ENCODE peak calls at places on chromosomes 5 and 9, in four cellular contexts. One of them, this sample, is unnamed.

GRCh38 chr9:134219721-134220060 is 55.3 kb upstream of the RNU6ATAC start:
- DNase-seq in A549: no peak
- DNase-seq in OCI-LY7: no peak
- DNase-seq in sigmoid colon: peak; percentile 43
- DNase-seq in this sample: no peak

GRCh38 chr9:34588671-34589370 is 703 bp downstream of the CNTFR start:
- DNase-seq in A549: no peak
- DNase-seq in OCI-LY7: no peak
- DNase-seq in sigmoid colon: no peak
- DNase-seq in this sample: peak; percentile 27

GRCh38 chr5:154865466-154866184 is 7.2 kb downstream of the CNOT8 start:
- DNase-seq in A549: no peak
- DNase-seq in sigmoid colon: no peak
- DNase-seq in OCI-LY7: no peak
- DNase-seq in this sample: no peak

GRCh38 chr9:9942764-9943424 is 669.9 kb downstream of the PTPRD start:
- DNase-seq in OCI-LY7: peak; percentile 57
- DNase-seq in A549: peak; percentile 57
- DNase-seq in sigmoid colon: no peak
- DNase-seq in this sample: peak; percentile 65

GRCh38 chr5:119951330-119951934 is 322.1 kb downstream of the FAM170A start:
- DNase-seq in A549: no peak
- DNase-seq in sigmoid colon: no peak
- DNase-seq in OCI-LY7: no peak
- DNase-seq in this sample: no peak

GRCh38 chr5:60223342-60223741 is 329.8 kb upstream of the PDE4D start:
- DNase-seq in sigmoid colon: no peak
- DNase-seq in OCI-LY7: no peak
- DNase-seq in A549: no peak
- DNase-seq in this sample: no peak

GRCh38 chr5:96997265-96997859 is 61.5 kb downstream of the LNPEP start:
- DNase-seq in sigmoid colon: no peak
- DNase-seq in OCI-LY7: peak; percentile 70
- DNase-seq in A549: peak; percentile 64
- DNase-seq in this sample: peak; percentile 35

GRCh38 chr9:127720865-127721227 is 5.0 kb downstream of the TTC16 start:
- DNase-seq in sigmoid colon: no peak
- DNase-seq in A549: no peak
- DNase-seq in OCI-LY7: no peak
- DNase-seq in this sample: no peak

GRCh38 chr5:81154725-81155124 is 78.4 kb upstream of the CKMT2 start:
- DNase-seq in A549: no peak
- DNase-seq in OCI-LY7: no peak
- DNase-seq in sigmoid colon: no peak
- DNase-seq in this sample: no peak

DNA sequence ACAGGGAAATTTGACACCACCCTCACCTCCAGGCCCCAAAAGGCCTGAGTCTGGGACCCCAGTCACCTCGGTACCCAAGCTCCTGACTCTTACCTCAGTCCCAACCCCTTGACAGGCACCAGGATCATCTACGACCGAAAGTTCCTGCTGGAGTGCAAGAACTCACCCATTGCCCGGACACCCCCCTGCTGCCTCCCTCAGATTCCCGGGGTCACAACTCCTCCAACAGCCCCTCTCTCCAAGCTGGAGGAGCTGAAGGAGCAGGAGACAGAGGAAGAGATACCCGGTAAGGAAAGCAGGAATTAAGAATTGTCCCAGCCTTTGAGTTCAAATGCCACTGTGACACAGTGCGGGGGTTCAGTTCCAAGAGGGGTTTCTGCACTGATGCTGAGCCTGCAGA is 1.3 kb downstream of the EIF4EBP3 start:
- DNase-seq in OCI-LY7: no peak
- DNase-seq in A549: no peak
- DNase-seq in sigmoid colon: peak; percentile 64
- DNase-seq in this sample: no peak
- H3K4me1 ChIP-seq in OCI-LY7: peaks cover 18% of the 10 kb centered on the region
- H3K4me1 ChIP-seq in A549: peaks cover 31% of the 10 kb centered on the region
- H3K4me1 ChIP-seq in sigmoid colon: no peaks in the 10 kb centered on the region
- H3K4me1 ChIP-seq in this sample: no peaks in the 10 kb centered on the region

GRCh38 chr9:86405926-86406325 is 51.7 kb upstream of the TUT7 start:
- DNase-seq in OCI-LY7: no peak
- DNase-seq in A549: peak; percentile 59
- DNase-seq in sigmoid colon: no peak
- DNase-seq in this sample: no peak
- H3K4me1 ChIP-seq in OCI-LY7: no peaks in the 10 kb centered on the region
- H3K4me1 ChIP-seq in A549: peaks cover 31% of the 10 kb centered on the region
- H3K4me1 ChIP-seq in sigmoid colon: no peaks in the 10 kb centered on the region
- H3K4me1 ChIP-seq in this sample: no peaks in the 10 kb centered on the region

DNA sequence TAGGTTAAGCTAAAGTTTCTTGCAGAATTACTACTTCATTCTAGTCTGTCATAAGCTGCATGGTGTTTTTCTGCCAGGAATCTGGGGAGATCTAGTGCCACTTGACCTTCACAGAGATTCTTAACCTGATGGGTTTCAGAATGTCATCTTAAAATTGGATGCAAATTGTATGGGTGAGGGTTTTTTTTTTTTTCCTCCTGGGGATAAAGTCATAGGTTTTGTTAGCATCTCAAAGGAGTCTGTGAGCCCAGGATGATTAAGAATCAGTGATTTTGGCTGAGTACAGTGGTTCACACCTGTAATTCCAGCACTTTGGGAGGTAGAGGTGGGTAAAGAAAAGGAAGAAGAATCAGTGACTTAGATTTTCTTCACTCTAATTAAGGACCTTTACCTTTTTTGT is 51.2 kb downstream of the NIM1K start:
- DNase-seq in OCI-LY7: no peak
- DNase-seq in A549: no peak
- DNase-seq in sigmoid colon: no peak
- DNase-seq in this sample: no peak
- H3K4me1 ChIP-seq in OCI-LY7: no peaks in the 10 kb centered on the region
- H3K4me1 ChIP-seq in A549: no peaks in the 10 kb centered on the region
- H3K4me1 ChIP-seq in sigmoid colon: no peaks in the 10 kb centered on the region
- H3K4me1 ChIP-seq in this sample: peaks cover 3% of the 10 kb centered on the region

GRCh38 chr5:130425405-130425804 is 521.1 kb downstream of the CHSY3 start:
- DNase-seq in A549: no peak
- DNase-seq in OCI-LY7: no peak
- DNase-seq in sigmoid colon: no peak
- DNase-seq in this sample: no peak
- H3K4me1 ChIP-seq in A549: no peaks in the 10 kb centered on the region
- H3K4me1 ChIP-seq in OCI-LY7: no peaks in the 10 kb centered on the region
- H3K4me1 ChIP-seq in sigmoid colon: no peaks in the 10 kb centered on the region
- H3K4me1 ChIP-seq in this sample: no peaks in the 10 kb centered on the region

DNA sequence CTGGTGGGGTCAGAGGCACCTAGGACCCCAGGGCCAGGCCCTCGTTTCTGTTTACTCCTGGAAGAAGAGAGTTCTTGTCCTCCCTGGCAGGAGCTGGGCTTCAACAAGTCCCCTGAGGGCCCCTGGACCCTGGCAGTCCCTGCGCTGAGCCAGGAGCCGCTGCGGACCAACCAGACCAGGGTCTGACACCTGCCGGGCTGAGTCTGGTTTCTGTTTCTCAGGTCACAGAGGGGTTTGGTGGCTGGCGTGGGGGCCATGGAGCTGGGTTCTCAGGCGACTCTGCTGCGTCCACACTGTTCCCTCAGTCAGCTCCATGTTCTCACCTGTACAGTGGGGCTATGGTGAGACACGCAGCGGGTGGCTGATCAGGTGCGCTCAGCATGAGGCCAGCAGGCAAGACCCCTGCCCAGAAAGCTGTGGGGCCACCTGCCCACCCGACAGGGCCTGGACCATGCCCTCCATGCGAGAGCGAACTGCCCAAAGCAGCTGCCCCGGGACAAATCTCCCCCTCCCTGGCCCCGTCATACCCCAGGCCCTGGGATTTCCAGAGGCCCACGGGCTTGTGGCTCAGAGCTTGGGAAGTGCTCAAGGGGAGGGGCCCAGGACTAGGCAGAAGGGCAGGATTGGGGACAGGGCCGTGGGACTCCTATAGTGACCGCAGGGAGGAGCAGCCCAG is 17.9 kb upstream of the NOTCH1 start:
- DNase-seq in sigmoid colon: no peak
- DNase-seq in A549: no peak
- DNase-seq in OCI-LY7: no peak
- DNase-seq in this sample: no peak
- H3K4me1 ChIP-seq in sigmoid colon: no peaks in the 10 kb centered on the region
- H3K4me1 ChIP-seq in A549: peaks cover 26% of the 10 kb centered on the region
- H3K4me1 ChIP-seq in OCI-LY7: no peaks in the 10 kb centered on the region
- H3K4me1 ChIP-seq in this sample: peaks cover 4% of the 10 kb centered on the region

GRCh38 chr5:141523991-141524390 is 35.1 kb downstream of the PCDHGC5 start:
- DNase-seq in A549: no peak
- DNase-seq in sigmoid colon: no peak
- DNase-seq in OCI-LY7: no peak
- DNase-seq in this sample: no peak

GRCh38 chr5:141524604-141525597 is 36.0 kb downstream of the PCDHGC5 start:
- DNase-seq in A549: peak; percentile 89
- DNase-seq in OCI-LY7: peak; percentile 77
- DNase-seq in sigmoid colon: peak; percentile 96
- DNase-seq in this sample: peak; percentile 88

GRCh38 chr5:141519605-141520288 is 30.9 kb downstream of the PCDHGC5 start:
- DNase-seq in OCI-LY7: no peak
- DNase-seq in sigmoid colon: no peak
- DNase-seq in A549: no peak
- DNase-seq in this sample: no peak

GRCh38 chr5:141521244-141521781 is 32.4 kb downstream of the PCDHGC5 start:
- DNase-seq in sigmoid colon: no peak
- DNase-seq in A549: peak; percentile 75
- DNase-seq in OCI-LY7: no peak
- DNase-seq in this sample: peak; percentile 88

DNA sequence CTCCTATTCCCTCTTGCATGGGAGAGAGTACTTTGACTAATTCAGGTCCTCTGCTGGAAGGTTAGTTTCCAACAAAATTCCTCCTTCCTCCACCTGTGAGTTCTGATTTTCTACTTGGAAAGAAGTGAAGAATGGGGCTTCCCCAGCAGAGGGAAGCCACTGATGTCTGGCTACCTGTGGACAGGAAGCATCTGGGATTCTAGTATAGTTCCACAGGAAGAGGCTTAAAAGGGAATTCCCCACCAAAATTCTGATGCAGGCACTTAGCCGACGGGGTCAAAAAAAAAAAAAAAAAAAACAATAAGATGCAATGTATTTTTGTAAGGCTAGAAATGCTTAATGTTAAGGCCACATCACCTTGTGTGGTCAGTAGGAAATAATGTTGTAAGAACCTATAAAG is 33.4 kb downstream of the PCDHGC5 start:
- DNase-seq in sigmoid colon: no peak
- DNase-seq in OCI-LY7: no peak
- DNase-seq in A549: no peak
- DNase-seq in this sample: no peak
- H3K4me1 ChIP-seq in sigmoid colon: no peaks in the 10 kb centered on the region
- H3K4me1 ChIP-seq in OCI-LY7: peaks cover 75% of the 10 kb centered on the region
- H3K4me1 ChIP-seq in A549: peaks cover 36% of the 10 kb centered on the region
- H3K4me1 ChIP-seq in this sample: peaks cover 18% of the 10 kb centered on the region

GRCh38 chr9:15374310-15374709 is 48.4 kb upstream of the SNAPC3 start:
- DNase-seq in sigmoid colon: no peak
- DNase-seq in A549: no peak
- DNase-seq in OCI-LY7: peak; percentile 14
- DNase-seq in this sample: no peak

GRCh38 chr9:15373881-15374280 is 48.8 kb upstream of the SNAPC3 start:
- DNase-seq in OCI-LY7: no peak
- DNase-seq in A549: no peak
- DNase-seq in sigmoid colon: no peak
- DNase-seq in this sample: no peak

GRCh38 chr9:15372385-15373200 is 50.1 kb upstream of the SNAPC3 start:
- DNase-seq in sigmoid colon: no peak
- DNase-seq in OCI-LY7: no peak
- DNase-seq in A549: no peak
- DNase-seq in this sample: no peak

GRCh38 chr9:15373201-15373530 is 49.5 kb upstream of the SNAPC3 start:
- DNase-seq in A549: peak; percentile 17
- DNase-seq in sigmoid colon: no peak
- DNase-seq in OCI-LY7: no peak
- DNase-seq in this sample: no peak

GRCh38 chr9:15374825-15375224 is 47.9 kb upstream of the SNAPC3 start:
- DNase-seq in A549: no peak
- DNase-seq in OCI-LY7: no peak
- DNase-seq in sigmoid colon: no peak
- DNase-seq in this sample: no peak
- H3K4me1 ChIP-seq in A549: peaks cover 3% of the 10 kb centered on the region
- H3K4me1 ChIP-seq in OCI-LY7: no peaks in the 10 kb centered on the region
- H3K4me1 ChIP-seq in sigmoid colon: no peaks in the 10 kb centered on the region
- H3K4me1 ChIP-seq in this sample: no peaks in the 10 kb centered on the region

This sample was measured in HAP-1.